ENCODE peak calls at places on chromosomes 13 and 19, in ten cellular contexts. One of them, this sample, is unnamed.

GRCh38 chr19:23699521-23699860 is 12.5 kb upstream of the ZNF675 start:
- DNase-seq in lung microvascular endothelial cell: no peak
- DNase-seq in hepatic stellate cell: no peak
- DNase-seq in GM03348: no peak
- DNase-seq in left ventricle myocardium inferior: no peak
- DNase-seq in NCI-H1092: no peak
- DNase-seq in myocyte: no peak
- DNase-seq in activated T-helper 1 cell treated with Interleukin-2 at 50 U/mL for 16 hours: no peak
- DNase-seq in RWPE1: peak; percentile 57
- DNase-seq in nephron progenitor cell: no peak
- DNase-seq in this sample: peak; percentile 14

GRCh38 chr19:29596885-29597525 is 9.1 kb upstream of the POP4 start:
- DNase-seq in lung microvascular endothelial cell: peak; percentile 12
- DNase-seq in hepatic stellate cell: no peak
- DNase-seq in GM03348: peak; percentile 33
- DNase-seq in left ventricle myocardium inferior: no peak
- DNase-seq in NCI-H1092: peak; percentile 32
- DNase-seq in myocyte: peak; percentile 77
- DNase-seq in activated T-helper 1 cell treated with Interleukin-2 at 50 U/mL for 16 hours: no peak
- DNase-seq in RWPE1: no peak
- DNase-seq in nephron progenitor cell: peak; percentile 51
- DNase-seq in this sample: no peak

GRCh38 chr19:45323671-45324081 is 1.0 kb upstream of the CKM start:
- DNase-seq in lung microvascular endothelial cell: no peak
- DNase-seq in hepatic stellate cell: no peak
- DNase-seq in GM03348: peak; percentile 56
- DNase-seq in left ventricle myocardium inferior: peak; percentile 79
- DNase-seq in NCI-H1092: no peak
- DNase-seq in myocyte: peak; percentile 95
- DNase-seq in activated T-helper 1 cell treated with Interleukin-2 at 50 U/mL for 16 hours: no peak
- DNase-seq in RWPE1: no peak
- DNase-seq in nephron progenitor cell: peak; percentile 55
- DNase-seq in this sample: no peak

GRCh38 chr13:49649244-49649962 is 21.1 kb downstream of the ARL11 start:
- DNase-seq in lung microvascular endothelial cell: peak; percentile 57
- DNase-seq in hepatic stellate cell: peak; percentile 67
- DNase-seq in GM03348: peak; percentile 40
- DNase-seq in left ventricle myocardium inferior: no peak
- DNase-seq in NCI-H1092: no peak
- DNase-seq in myocyte: peak; percentile 70
- DNase-seq in activated T-helper 1 cell treated with Interleukin-2 at 50 U/mL for 16 hours: no peak
- DNase-seq in RWPE1: peak; percentile 21
- DNase-seq in nephron progenitor cell: no peak
- DNase-seq in this sample: no peak

GRCh38 chr19:16349551-16350171 is 25.0 kb downstream of the KLF2 start:
- DNase-seq in lung microvascular endothelial cell: peak; percentile 49
- DNase-seq in hepatic stellate cell: no peak
- DNase-seq in GM03348: no peak
- DNase-seq in left ventricle myocardium inferior: no peak
- DNase-seq in NCI-H1092: no peak
- DNase-seq in myocyte: no peak
- DNase-seq in activated T-helper 1 cell treated with Interleukin-2 at 50 U/mL for 16 hours: no peak
- DNase-seq in RWPE1: no peak
- DNase-seq in nephron progenitor cell: no peak
- DNase-seq in this sample: no peak

GRCh38 chr19:17616961-17617806 is 61.7 kb downstream of the COLGALT1 start:
- DNase-seq in lung microvascular endothelial cell: no peak
- DNase-seq in hepatic stellate cell: peak; percentile 36
- DNase-seq in GM03348: no peak
- DNase-seq in left ventricle myocardium inferior: no peak
- DNase-seq in NCI-H1092: no peak
- DNase-seq in myocyte: no peak
- DNase-seq in activated T-helper 1 cell treated with Interleukin-2 at 50 U/mL for 16 hours: no peak
- DNase-seq in RWPE1: peak; percentile 40
- DNase-seq in nephron progenitor cell: peak; percentile 45
- DNase-seq in this sample: peak; percentile 16

GRCh38 chr19:19937403-19937802 is 36.7 kb downstream of the ZNF93 start:
- DNase-seq in lung microvascular endothelial cell: no peak
- DNase-seq in hepatic stellate cell: no peak
- DNase-seq in GM03348: no peak
- DNase-seq in left ventricle myocardium inferior: no peak
- DNase-seq in NCI-H1092: no peak
- DNase-seq in myocyte: no peak
- DNase-seq in activated T-helper 1 cell treated with Interleukin-2 at 50 U/mL for 16 hours: no peak
- DNase-seq in RWPE1: no peak
- DNase-seq in nephron progenitor cell: no peak
- DNase-seq in this sample: no peak

GRCh38 chr13:30708541-30708940 is 26.8 kb upstream of the ALOX5AP start:
- DNase-seq in lung microvascular endothelial cell: peak; percentile 77
- DNase-seq in hepatic stellate cell: peak; percentile 27
- DNase-seq in GM03348: peak; percentile 45
- DNase-seq in left ventricle myocardium inferior: no peak
- DNase-seq in NCI-H1092: no peak
- DNase-seq in myocyte: no peak
- DNase-seq in activated T-helper 1 cell treated with Interleukin-2 at 50 U/mL for 16 hours: no peak
- DNase-seq in RWPE1: no peak
- DNase-seq in nephron progenitor cell: no peak
- DNase-seq in this sample: no peak

GRCh38 chr13:36456577-36456976 is 24.3 kb downstream of the CCNA1 start:
- DNase-seq in lung microvascular endothelial cell: no peak
- DNase-seq in hepatic stellate cell: no peak
- DNase-seq in GM03348: no peak
- DNase-seq in left ventricle myocardium inferior: no peak
- DNase-seq in NCI-H1092: no peak
- DNase-seq in myocyte: no peak
- DNase-seq in activated T-helper 1 cell treated with Interleukin-2 at 50 U/mL for 16 hours: no peak
- DNase-seq in RWPE1: no peak
- DNase-seq in nephron progenitor cell: no peak
- DNase-seq in this sample: no peak

GRCh38 chr13:42110410-42111155 is 62.1 kb downstream of the DGKH start:
- DNase-seq in lung microvascular endothelial cell: peak; percentile 78
- DNase-seq in hepatic stellate cell: peak; percentile 37
- DNase-seq in GM03348: peak; percentile 72
- DNase-seq in left ventricle myocardium inferior: no peak
- DNase-seq in NCI-H1092: peak; percentile 6
- DNase-seq in myocyte: peak; percentile 80
- DNase-seq in activated T-helper 1 cell treated with Interleukin-2 at 50 U/mL for 16 hours: no peak
- DNase-seq in RWPE1: peak; percentile 50
- DNase-seq in nephron progenitor cell: peak; percentile 33
- DNase-seq in this sample: no peak

GRCh38 chr13:51728972-51729371 is 75.0 kb downstream of the DHRS12 start:
- DNase-seq in lung microvascular endothelial cell: peak; percentile 66
- DNase-seq in hepatic stellate cell: no peak
- DNase-seq in GM03348: peak; percentile 64
- DNase-seq in left ventricle myocardium inferior: no peak
- DNase-seq in NCI-H1092: no peak
- DNase-seq in myocyte: no peak
- DNase-seq in activated T-helper 1 cell treated with Interleukin-2 at 50 U/mL for 16 hours: no peak
- DNase-seq in RWPE1: peak; percentile 31
- DNase-seq in nephron progenitor cell: no peak
- DNase-seq in this sample: peak; percentile 17

GRCh38 chr13:27654816-27655215 is 33.1 kb downstream of the POLR1D start:
- DNase-seq in lung microvascular endothelial cell: no peak
- DNase-seq in hepatic stellate cell: no peak
- DNase-seq in GM03348: no peak
- DNase-seq in left ventricle myocardium inferior: no peak
- DNase-seq in NCI-H1092: no peak
- DNase-seq in myocyte: no peak
- DNase-seq in activated T-helper 1 cell treated with Interleukin-2 at 50 U/mL for 16 hours: no peak
- DNase-seq in RWPE1: no peak
- DNase-seq in nephron progenitor cell: no peak
- DNase-seq in this sample: no peak

GRCh38 chr13:114211446-114211845 is 23.3 kb upstream of the CDC16 start:
- DNase-seq in lung microvascular endothelial cell: no peak
- DNase-seq in hepatic stellate cell: no peak
- DNase-seq in GM03348: no peak
- DNase-seq in left ventricle myocardium inferior: no peak
- DNase-seq in NCI-H1092: no peak
- DNase-seq in myocyte: no peak
- DNase-seq in activated T-helper 1 cell treated with Interleukin-2 at 50 U/mL for 16 hours: no peak
- DNase-seq in RWPE1: no peak
- DNase-seq in nephron progenitor cell: no peak
- DNase-seq in this sample: no peak

GRCh38 chr13:32302461-32302860 is 12.7 kb downstream of the ZAR1L start:
- DNase-seq in lung microvascular endothelial cell: no peak
- DNase-seq in hepatic stellate cell: no peak
- DNase-seq in GM03348: no peak
- DNase-seq in left ventricle myocardium inferior: no peak
- DNase-seq in NCI-H1092: no peak
- DNase-seq in myocyte: no peak
- DNase-seq in activated T-helper 1 cell treated with Interleukin-2 at 50 U/mL for 16 hours: no peak
- DNase-seq in RWPE1: no peak
- DNase-seq in nephron progenitor cell: no peak
- DNase-seq in this sample: no peak

GRCh38 chr19:6173190-6173589 is 37.7 kb downstream of the ACSBG2 start:
- DNase-seq in lung microvascular endothelial cell: no peak
- DNase-seq in hepatic stellate cell: no peak
- DNase-seq in GM03348: no peak
- DNase-seq in left ventricle myocardium inferior: no peak
- DNase-seq in NCI-H1092: no peak
- DNase-seq in myocyte: no peak
- DNase-seq in activated T-helper 1 cell treated with Interleukin-2 at 50 U/mL for 16 hours: no peak
- DNase-seq in RWPE1: no peak
- DNase-seq in nephron progenitor cell: no peak
- DNase-seq in this sample: no peak

GRCh38 chr19:30672926-30673325 is 300.7 kb downstream of the ZNF536 start:
- DNase-seq in lung microvascular endothelial cell: no peak
- DNase-seq in hepatic stellate cell: no peak
- DNase-seq in GM03348: no peak
- DNase-seq in left ventricle myocardium inferior: no peak
- DNase-seq in NCI-H1092: no peak
- DNase-seq in myocyte: no peak
- DNase-seq in activated T-helper 1 cell treated with Interleukin-2 at 50 U/mL for 16 hours: no peak
- DNase-seq in RWPE1: no peak
- DNase-seq in nephron progenitor cell: no peak
- DNase-seq in this sample: no peak

GRCh38 chr19:41702208-41702651 is 6.2 kb upstream of the CEACAM5 start:
- DNase-seq in lung microvascular endothelial cell: no peak
- DNase-seq in hepatic stellate cell: no peak
- DNase-seq in GM03348: no peak
- DNase-seq in left ventricle myocardium inferior: no peak
- DNase-seq in NCI-H1092: no peak
- DNase-seq in myocyte: peak; percentile 11
- DNase-seq in activated T-helper 1 cell treated with Interleukin-2 at 50 U/mL for 16 hours: no peak
- DNase-seq in RWPE1: no peak
- DNase-seq in nephron progenitor cell: no peak
- DNase-seq in this sample: no peak

GRCh38 chr13:94464771-94465170 is 14.7 kb downstream of the DCT start:
- DNase-seq in lung microvascular endothelial cell: no peak
- DNase-seq in hepatic stellate cell: no peak
- DNase-seq in GM03348: no peak
- DNase-seq in left ventricle myocardium inferior: no peak
- DNase-seq in NCI-H1092: no peak
- DNase-seq in myocyte: no peak
- DNase-seq in activated T-helper 1 cell treated with Interleukin-2 at 50 U/mL for 16 hours: no peak
- DNase-seq in RWPE1: no peak
- DNase-seq in nephron progenitor cell: no peak
- DNase-seq in this sample: no peak

This sample was measured in MG63.